ENCODE peak calls at places on chromosomes 11 and 22, in seven cellular contexts. U, I, W, Q, N, E and P are unnamed samples.

GRCh38 chr11:70471254-70471653 is 72.9 kb downstream of the CTTN start:
- DNase-seq in N (no peak), U (no peak), Q (no peak), E (no peak), W (no peak), I (no peak), P (no peak)

GRCh38 chr11:12200359-12201015 is 90.1 kb downstream of the MICAL2 start:
- DNase-seq in E (no peak), N (peak; percentile 68), Q (no peak), I (no peak), U (no peak), W (peak; percentile 65), P (no peak)

GRCh38 chr22:36144886-36145541 is 15.5 kb downstream of the APOL3 start:
- DNase-seq in U (no peak), N (peak; percentile 79), I (peak; percentile 61), E (no peak), W (peak; percentile 77), Q (no peak), P (peak; percentile 70)

GRCh38 chr22:19824197-19825015 is 30.3 kb downstream of the GNB1L start:
- DNase-seq in Q (no peak), I (no peak), E (no peak), W (no peak), N (no peak), U (no peak), P (peak; percentile 11)

GRCh38 chr22:38228873-38229740 is 27.3 kb downstream of the MAFF start:
- DNase-seq in I (peak; percentile 50), E (no peak), U (no peak), Q (no peak), W (peak; percentile 51), N (no peak), P (peak; percentile 80)

GRCh38 chr11:109939176-109939810 is 153.9 kb upstream of the ZC3H12C start:
- DNase-seq in Q (no peak), U (no peak), N (peak; percentile 40), I (no peak), W (peak; percentile 76), E (no peak), P (no peak)

GRCh38 chr11:12087075-12087775 is 23.2 kb upstream of the MICAL2 start:
- DNase-seq in U (no peak), I (peak; percentile 41), Q (no peak), E (no peak), W (no peak), N (no peak), P (no peak)

GRCh38 chr22:30867746-30868662 is 100.6 kb downstream of the MORC2 start:
- DNase-seq in I (peak; percentile 4), U (no peak), N (no peak), W (no peak), E (no peak), Q (no peak), P (no peak)

GRCh38 chr11:103358251-103358650 is 249.0 kb downstream of the DYNC2H1 start:
- DNase-seq in U (no peak), N (no peak), Q (no peak), I (no peak), E (no peak), W (no peak), P (no peak)

GRCh38 chr11:86941077-86941870 is 13.9 kb downstream of the FZD4 start:
- DNase-seq in W (no peak), U (no peak), I (no peak), E (no peak), N (no peak), Q (no peak), P (no peak)

GRCh38 chr11:29319231-29319630 is 697.6 kb downstream of the KCNA4 start:
- DNase-seq in W (no peak), N (no peak), E (no peak), Q (no peak), U (no peak), I (no peak), P (no peak)

GRCh38 chr11:97756571-97757335 is 1264.0 kb upstream of the CNTN5 start:
- DNase-seq in W (no peak), Q (no peak), I (no peak), U (no peak), N (no peak), E (no peak), P (no peak)